ENCODE peak calls at places on chromosomes 6 and 20, in four cellular contexts. D is brain microvascular endothelial cell, O is iris pigment epithelial cell, P is posterior cingulate gyrus. E is an unnamed sample.

GRCh38 chr6:75147512-75147911 is 58.3 kb downstream of the COL12A1 start:
- DNase-seq in D (no peak), O (peak), P (no peak), E (no peak)

GRCh38 chr6:156590482-156590881 is 186.7 kb upstream of the ARID1B start:
- DNase-seq in D (no peak), O (no peak), P (no peak), E (no peak)

GRCh38 chr6:148565321-148565926 is 181.4 kb upstream of the UST start:
- DNase-seq in D (peak), O (no peak), P (no peak), E (no peak)

GRCh38 chr20:58091810-58092209 is 136.6 kb downstream of the ANKRD60 start:
- DNase-seq in D (no peak), O (no peak), P (no peak), E (no peak)

GRCh38 chr6:149443411-149444181 is 41.2 kb downstream of the ZC3H12D start:
- DNase-seq in D (peak), O (peak), P (no peak), E (no peak)

GRCh38 chr20:59150821-59151251 is 12.8 kb upstream of the ZNF831 start:
- DNase-seq in D (no peak), O (no peak), P (no peak), E (no peak)

GRCh38 chr20:20195011-20195705 is 142.8 kb downstream of the CFAP61 start:
- DNase-seq in D (no peak), O (no peak), P (no peak), E (no peak)

GRCh38 chr6:85676086-85676729 is 33.5 kb upstream of the SYNCRIP start:
- DNase-seq in D (no peak), O (no peak), P (no peak), E (no peak)

GRCh38 chr6:170237999-170238740 is 52.7 kb downstream of the DLL1 start:
- DNase-seq in D (no peak), O (no peak), P (no peak), E (no peak)

GRCh38 chr20:44618318-44618731 is 33.2 kb downstream of the ADA start:
- DNase-seq in D (no peak), O (no peak), P (no peak), E (no peak)

GRCh38 chr20:38723069-38723981 is 961 bp upstream of the SLC32A1 start:
- DNase-seq in D (no peak), O (peak), P (no peak), E (no peak)

GRCh38 chr20:34123309-34123708 is 11.3 kb upstream of the EIF2S2 start:
- DNase-seq in D (no peak), O (no peak), P (no peak), E (no peak)

GRCh38 chr20:49970498-49970897 is 12.3 kb upstream of the SNAI1 start:
- DNase-seq in D (no peak), O (no peak), P (no peak), E (no peak)

GRCh38 chr20:433300-433975 is 25.3 kb downstream of the RBCK1 start:
- DNase-seq in D (no peak), O (peak), P (no peak), E (no peak)

GRCh38 chr6:125107896-125108295 is 45.7 kb upstream of the TPD52L1 start:
- DNase-seq in D (no peak), O (no peak), P (no peak), E (no peak)

GRCh38 chr6:8707369-8707768 is 272.0 kb upstream of the SLC35B3 start:
- DNase-seq in D (no peak), O (no peak), P (no peak), E (no peak)

GRCh38 chr6:75204222-75204958 is 1.5 kb downstream of the COL12A1 start:
- DNase-seq in D (peak), O (peak), P (peak), E (peak)

GRCh38 chr20:32823078-32823477 is 3.3 kb downstream of the MAPRE1 start:
- DNase-seq in D (peak), O (peak), P (no peak), E (no peak)

GRCh38 chr6:161079566-161080262 is 88.1 kb downstream of the MAP3K4 start:
- DNase-seq in D (peak), O (peak), P (no peak), E (peak)

GRCh38 chr6:108592371-108593337 is 31.9 kb downstream of the FOXO3 start:
- DNase-seq in D (peak), O (peak), P (no peak), E (no peak)

GRCh38 chr20:3250091-3250504 is 11.1 kb upstream of the SLC4A11 start:
- DNase-seq in D (no peak), O (no peak), P (no peak), E (no peak)

GRCh38 chr20:910840-911770 is 5.0 kb downstream of the ANGPT4 start:
- DNase-seq in D (peak), O (peak), P (no peak), E (no peak)

GRCh38 chr6:4341078-4341797 is 205.9 kb upstream of the ECI2 start:
- DNase-seq in D (no peak), O (no peak), P (no peak), E (no peak)